ENCODE peak calls at places on chromosomes 13 and 19, in ten cellular contexts. D is cardiac muscle cell; C is psoas muscle; S is HTR-8/SVneo; Y is effector CD8-positive, alpha-beta T cell; U is astrocyte of the spinal cord; N is activated CD4-positive, alpha-beta T cell treated with anti-CD3 and anti-CD28 coated beads, Interleukin-2, amount 50 U/mL, for 24 hours; R is body of pancreas; J is iPS DF 6.9; Z is A549. O is an unnamed sample.

GRCh38 chr19:6733338-6734095 is 3.9 kb downstream of the GPR108 start:
- DNase-seq in Y (no peak), J (no peak), C (no peak), N (no peak), R (no peak), U (no peak), D (no peak), S (no peak), Z (no peak), O (no peak)

GRCh38 chr13:113405481-113406300 is 41.8 kb upstream of the GRTP1 start:
- DNase-seq in N (no peak), Z (no peak), S (no peak), R (no peak), D (no peak), U (no peak), J (no peak), C (no peak), Y (no peak), O (no peak)

GRCh38 chr19:40594251-40594650 is 6.9 kb upstream of the LTBP4 start:
- DNase-seq in Z (no peak), R (no peak), S (no peak), Y (no peak), D (no peak), C (no peak), N (no peak), J (no peak), U (no peak), O (no peak)

GRCh38 chr19:33727331-33728028 is 69.2 kb upstream of the KCTD15 start:
- DNase-seq in J (no peak), N (no peak), D (no peak), Y (no peak), U (no peak), S (no peak), Z (no peak), C (no peak), R (peak), O (no peak)

GRCh38 chr13:77267362-77267761 is 59.5 kb downstream of the MYCBP2 start:
- DNase-seq in R (no peak), S (no peak), J (no peak), Z (no peak), U (no peak), Y (no peak), C (no peak), N (no peak), D (no peak), O (peak)

GRCh38 chr19:3983936-3984583 is 1.2 kb downstream of the EEF2 start:
- DNase-seq in R (no peak), S (no peak), U (peak), Y (no peak), J (no peak), D (no peak), Z (no peak), N (no peak), C (peak), O (peak)

GRCh38 chr13:86757236-86757978 is 913.8 kb upstream of the SLITRK5 start:
- DNase-seq in R (no peak), Y (no peak), S (no peak), Z (no peak), J (no peak), C (no peak), U (peak), N (no peak), D (no peak), O (no peak)

GRCh38 chr19:56105090-56105701 is 15.9 kb downstream of the ZNF787 start:
- DNase-seq in S (no peak), C (peak), D (peak), N (no peak), U (peak), R (peak), J (no peak), Z (peak), Y (peak), O (peak)

GRCh38 chr19:6038634-6039405 is 60.9 kb upstream of the RANBP3 start:
- DNase-seq in Z (no peak), N (no peak), D (no peak), Y (no peak), S (no peak), J (no peak), U (no peak), C (no peak), R (no peak), O (no peak)

O was measured in cardiac fibroblast.